ENCODE peak calls at places on chromosome 5, in four cellular contexts. U is D341Med, X is iris pigment epithelial cell, I is H1. Y is an unnamed sample.

GRCh38 chr5:148831590-148832565 is 5.5 kb downstream of the ADRB2 start:
- DNase-seq in X (no peak), U (no peak), I (no peak), Y (no peak)

GRCh38 chr5:115274584-115274983 is 11.9 kb upstream of the PGGT1B start:
- DNase-seq in X (no peak), I (no peak), U (no peak), Y (no peak)

GRCh38 chr5:149298857-149299404 is 27.3 kb downstream of the AFAP1L1 start:
- DNase-seq in I (no peak), X (no peak), U (no peak), Y (no peak)

GRCh38 chr5:114184006-114184405 is 177.9 kb upstream of the KCNN2 start:
- DNase-seq in I (no peak), X (peak; percentile 54), U (no peak), Y (no peak)

GRCh38 chr5:156411131-156411727 is 84.3 kb downstream of the SGCD start:
- DNase-seq in U (no peak), I (no peak), X (peak; percentile 45), Y (no peak)

GRCh38 chr5:156589859-156590216 is 260.3 kb upstream of the PPP1R2B start:
- DNase-seq in I (no peak), U (no peak), X (no peak), Y (peak; percentile 33)

GRCh38 chr5:8329773-8330172 is 460.8 kb downstream of the MTRR start:
- DNase-seq in X (no peak), U (no peak), I (no peak), Y (no peak)

GRCh38 chr5:91331705-91332104 is 51.4 kb downstream of the ARRDC3 start:
- DNase-seq in U (no peak), I (no peak), X (no peak), Y (no peak)

GRCh38 chr5:132205385-132206125 is 22.1 kb downstream of the P4HA2 start:
- DNase-seq in U (peak; percentile 83), X (peak; percentile 57), I (no peak), Y (no peak)

GRCh38 chr5:4142842-4143241 is 547.2 kb downstream of the IRX1 start:
- DNase-seq in I (no peak), X (no peak), U (no peak), Y (no peak)

GRCh38 chr5:68500828-68501227 is 285.3 kb downstream of the PIK3R1 start:
- DNase-seq in I (no peak), X (no peak), U (no peak), Y (no peak)

GRCh38 chr5:145681216-145681615 is 153.9 kb downstream of the PRELID2 start:
- DNase-seq in X (no peak), I (no peak), U (no peak), Y (no peak)

GRCh38 chr5:108753877-108754276 is 6.2 kb downstream of the FER start:
- DNase-seq in I (no peak), U (no peak), X (peak; percentile 74), Y (no peak)

GRCh38 chr5:115685480-115685879 is 59.6 kb upstream of the TMED7 start:
- DNase-seq in X (no peak), I (no peak), U (no peak), Y (no peak)

GRCh38 chr5:123059455-123059854 is 22.9 kb upstream of the PPIC start:
- DNase-seq in I (no peak), X (no peak), U (no peak), Y (no peak)

GRCh38 chr5:15598294-15598902 is 98.4 kb downstream of the FBXL7 start:
- DNase-seq in U (no peak), I (peak; percentile 75), X (peak; percentile 27), Y (no peak)

GRCh38 chr5:15452030-15452429 is 48.0 kb upstream of the FBXL7 start:
- DNase-seq in I (no peak), U (no peak), X (no peak), Y (no peak)

GRCh38 chr5:118434522-118434921 is 553.8 kb downstream of the DTWD2 start:
- DNase-seq in X (no peak), U (no peak), I (no peak), Y (no peak)

GRCh38 chr5:67287795-67288194 is 91.2 kb upstream of the CD180 start:
- DNase-seq in U (no peak), X (peak; percentile 45), I (no peak), Y (no peak)

GRCh38 chr5:150401376-150402201 is 11.1 kb downstream of the CD74 start:
- DNase-seq in I (no peak), U (no peak), X (no peak), Y (no peak)

GRCh38 chr5:58133631-58134296 is 326.1 kb downstream of the PLK2 start:
- DNase-seq in X (peak; percentile 83), U (no peak), I (no peak), Y (no peak)

GRCh38 chr5:116650544-116650943 is 75.9 kb upstream of the SEMA6A start:
- DNase-seq in X (no peak), I (no peak), U (no peak), Y (peak; percentile 13)

GRCh38 chr5:350355-350754 is 28.8 kb downstream of the AHRR start:
- DNase-seq in X (no peak), I (peak; percentile 81), U (peak; percentile 13), Y (no peak)

GRCh38 chr5:60487466-60487865 is 212.5 kb downstream of the DEPDC1B start:
- DNase-seq in I (no peak), X (no peak), U (no peak), Y (no peak)